ENCODE peak calls at places on chromosomes 11 and 22, in five cellular contexts. W is T-helper 1 cell, K is HCT116, E is brain pericyte, Z is spleen. F is an unnamed sample.

GRCh38 chr11:66361502-66361941 is 10.0 kb downstream of the SLC29A2 start:
- DNase-seq in E (no peak), K (no peak), W (no peak), Z (peak), F (no peak)

GRCh38 chr22:30733081-30733680 is 38.5 kb downstream of the OSBP2 start:
- DNase-seq in E (no peak), W (no peak), K (no peak), Z (no peak), F (no peak)

GRCh38 chr22:32622004-32622761 is 147.6 kb downstream of the FBXO7 start:
- DNase-seq in E (no peak), Z (peak), K (no peak), W (no peak), F (peak)

GRCh38 chr11:112016088-112016764 is 9.0 kb upstream of the DLAT start:
- DNase-seq in Z (no peak), K (no peak), E (no peak), W (no peak), F (no peak)

GRCh38 chr11:8247312-8247711 is 16.4 kb downstream of the LMO1 start:
- DNase-seq in K (no peak), Z (peak), W (no peak), E (no peak), F (no peak)

GRCh38 chr11:68044898-68045351 is 6.1 kb downstream of the TCIRG1 start:
- DNase-seq in Z (peak), E (no peak), W (no peak), K (no peak), F (no peak)

GRCh38 chr11:100691886-100692285 is 4.8 kb downstream of the ARHGAP42 start:
- DNase-seq in K (no peak), W (no peak), Z (no peak), E (no peak), F (no peak)

GRCh38 chr22:29313126-29314071 is 2.1 kb downstream of the RASL10A start:
- DNase-seq in Z (peak), W (peak), E (no peak), K (peak), F (no peak)

GRCh38 chr11:111530091-111530490 is 10.4 kb upstream of the LAYN start:
- DNase-seq in Z (no peak), E (no peak), K (no peak), W (no peak), F (no peak)

GRCh38 chr22:38966379-38966700 is 8.9 kb downstream of the APOBEC3A start:
- DNase-seq in Z (peak), E (no peak), W (no peak), K (no peak), F (no peak)

GRCh38 chr11:126150256-126150655 is 61.2 kb downstream of the RPUSD4 start:
- DNase-seq in Z (peak), K (no peak), E (no peak), W (no peak), F (no peak)

GRCh38 chr22:23903328-23903971 is 9.3 kb downstream of the MIF start:
- DNase-seq in W (no peak), Z (no peak), E (no peak), K (no peak), F (no peak)

GRCh38 chr11:35318977-35319925 is 100.1 kb downstream of the SLC1A2 start:
- DNase-seq in W (no peak), Z (no peak), K (no peak), E (no peak), F (no peak)

GRCh38 chr11:30128269-30128932 is 102.4 kb upstream of the FSHB start:
- DNase-seq in K (peak), W (no peak), E (no peak), Z (no peak), F (no peak)

GRCh38 chr11:70158201-70158600 is 44.9 kb upstream of the FADD start:
- DNase-seq in E (no peak), W (no peak), Z (no peak), K (peak), F (no peak)

GRCh38 chr22:46763051-46763705 is 728 bp downstream of the TBC1D22A start:
- DNase-seq in K (no peak), W (no peak), Z (peak), E (no peak), F (peak)

GRCh38 chr11:26286472-26287066 is 45.4 kb upstream of the ANO3 start:
- DNase-seq in W (no peak), E (no peak), Z (no peak), K (no peak), F (no peak)

GRCh38 chr22:45804986-45805325 is 133.3 kb downstream of the ATXN10 start:
- DNase-seq in E (peak), W (no peak), Z (no peak), K (peak), F (no peak)

GRCh38 chr22:48954781-48955311 is 872.8 kb downstream of the BRD1 start:
- DNase-seq in E (no peak), Z (peak), K (no peak), W (no peak), F (peak)

GRCh38 chr11:93648168-93648567 is 13.3 kb upstream of the CEP295 start:
- DNase-seq in E (no peak), K (no peak), W (peak), Z (no peak), F (no peak)

GRCh38 chr22:35617137-35617755 is at the start of gene MB:
- DNase-seq in Z (no peak), K (no peak), W (no peak), E (no peak), F (peak)

GRCh38 chr11:84316866-84317560 is 1030.8 kb upstream of the CCDC90B start:
- DNase-seq in W (no peak), K (no peak), Z (no peak), E (no peak), F (no peak)

GRCh38 chr11:122634507-122634906 is 21.0 kb upstream of the UBASH3B start:
- DNase-seq in E (peak), Z (peak), K (no peak), W (no peak), F (no peak)

GRCh38 chr11:17256512-17256911 is 20.0 kb upstream of the NUCB2 start:
- DNase-seq in E (peak), W (no peak), K (no peak), Z (no peak), F (no peak)

GRCh38 chr11:128884703-128885338 is 6.3 kb upstream of the KCNJ5 start:
- DNase-seq in E (no peak), W (peak), K (peak), Z (no peak), F (no peak)

GRCh38 chr22:28025866-28026575 is 107.0 kb upstream of the PITPNB start:
- DNase-seq in W (no peak), E (no peak), K (no peak), Z (peak), F (peak)

GRCh38 chr11:77661670-77662069 is 24.1 kb upstream of the CLNS1A start:
- DNase-seq in W (no peak), Z (no peak), K (no peak), E (no peak), F (no peak)

GRCh38 chr11:113372317-113372716 is 15.3 kb upstream of the ANKK1 start:
- DNase-seq in Z (no peak), E (no peak), K (no peak), W (no peak), F (no peak)

GRCh38 chr11:129279326-129280026 is 87.4 kb upstream of the ARHGAP32 start:
- DNase-seq in W (peak), E (peak), Z (peak), K (peak), F (no peak)

GRCh38 chr11:22976146-22976545 is 115.9 kb upstream of the CCDC179 start:
- DNase-seq in K (no peak), W (peak), Z (no peak), E (peak), F (no peak)

GRCh38 chr22:33699176-33699575 is 221.1 kb downstream of the LARGE1 start:
- DNase-seq in K (no peak), Z (no peak), E (no peak), W (no peak), F (no peak)

GRCh38 chr22:48084041-48084748 is 1321.7 kb downstream of the TBC1D22A start:
- DNase-seq in K (no peak), Z (peak), W (peak), E (no peak), F (no peak)

GRCh38 chr11:95081010-95081409 is 8.6 kb upstream of the ENDOD1 start:
- DNase-seq in K (no peak), W (no peak), E (no peak), Z (no peak), F (no peak)